ENCODE peak calls at places on chromosomes 13 and 19, in five cellular contexts. L is A549, C is thyroid gland, Y is HepG2, W is heart left ventricle. F is an unnamed sample.

GRCh38 chr19:8517551-8518442 is 3.8 kb upstream of the ZNF414 start:
- DNase-seq in L (no peak), C (no peak), Y (no peak), W (no peak), F (no peak)

GRCh38 chr19:47813304-47813994 is 8.3 kb upstream of the CRX start:
- DNase-seq in L (peak), C (peak), Y (peak), W (peak), F (peak)

GRCh38 chr19:10346509-10346908 is 7.1 kb upstream of the ICAM3 start:
- DNase-seq in L (no peak), C (no peak), Y (peak), W (peak), F (no peak)

GRCh38 chr13:44764334-44764733 is 188.2 kb upstream of the TSC22D1 start:
- DNase-seq in L (no peak), C (no peak), Y (no peak), W (no peak), F (no peak)

GRCh38 chr13:33870046-33870668 is 52.2 kb downstream of the RFC3 start:
- DNase-seq in L (no peak), C (no peak), Y (no peak), W (no peak), F (no peak)

GRCh38 chr13:32639502-32640105 is 53.4 kb downstream of the PDS5B start:
- DNase-seq in L (peak), C (peak), Y (peak), W (peak), F (no peak)

GRCh38 chr19:49423985-49424303 is 703 bp upstream of the PTH2 start:
- DNase-seq in L (no peak), C (no peak), Y (no peak), W (no peak), F (no peak)

GRCh38 chr19:10142701-10143375 is 23.1 kb upstream of the EIF3G start:
- DNase-seq in L (no peak), C (no peak), Y (no peak), W (no peak), F (no peak)

DNA sequence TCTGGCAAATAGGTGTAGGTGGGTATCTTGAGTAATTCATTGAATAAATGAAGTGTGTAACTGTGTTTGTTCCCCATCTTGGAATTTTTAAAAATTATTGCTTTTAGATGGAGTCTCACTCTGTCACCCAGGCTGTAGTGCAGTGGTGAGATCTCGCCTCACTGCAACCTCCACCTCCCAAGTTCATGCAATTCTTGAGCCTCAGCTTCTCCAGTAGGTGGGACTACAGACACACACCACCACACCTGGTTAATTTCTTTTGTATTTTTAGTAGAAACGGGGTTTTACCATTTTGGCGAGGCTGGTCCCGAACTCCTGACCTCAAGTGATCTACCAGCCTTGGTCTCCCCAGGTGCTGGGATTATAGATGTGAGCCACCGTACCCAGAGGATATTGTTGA is 7.9 kb upstream of the CYP2A6 start:
- DNase-seq in L (no peak), C (no peak), Y (no peak), W (no peak), F (no peak)
- TF ChIP-seq CTCF in L (no peak), C (no peak), Y (no peak), W (no peak), F (no peak)

GRCh38 chr19:35331551-35332214 is 2.7 kb downstream of the CD22 start:
- DNase-seq in L (no peak), C (no peak), Y (no peak), W (no peak), F (no peak)

GRCh38 chr19:35327642-35328041 is 1.3 kb upstream of the CD22 start:
- DNase-seq in L (peak), C (no peak), Y (peak), W (no peak), F (no peak)

GRCh38 chr19:35329323-35329722 is 336 bp downstream of the CD22 start:
- DNase-seq in L (no peak), C (no peak), Y (no peak), W (no peak), F (no peak)

GRCh38 chr19:35330475-35330874 is 1.5 kb downstream of the CD22 start:
- DNase-seq in L (no peak), C (no peak), Y (no peak), W (no peak), F (no peak)

GRCh38 chr19:35328851-35329285 is at the start of gene CD22:
- DNase-seq in L (no peak), C (no peak), Y (no peak), W (no peak), F (no peak)
- H3K4me3 ChIP-seq in L (no peak), C (no peak), Y (no peak), W (no peak), F (no peak)

GRCh38 chr19:53870485-53870844 is 2.8 kb downstream of the MYADM start:
- DNase-seq in L (no peak), C (no peak), Y (no peak), W (no peak), F (no peak)
- TF ChIP-seq POLR2A in L (no peak), C (no peak), Y (no peak), W (no peak), F (no peak)

DNA sequence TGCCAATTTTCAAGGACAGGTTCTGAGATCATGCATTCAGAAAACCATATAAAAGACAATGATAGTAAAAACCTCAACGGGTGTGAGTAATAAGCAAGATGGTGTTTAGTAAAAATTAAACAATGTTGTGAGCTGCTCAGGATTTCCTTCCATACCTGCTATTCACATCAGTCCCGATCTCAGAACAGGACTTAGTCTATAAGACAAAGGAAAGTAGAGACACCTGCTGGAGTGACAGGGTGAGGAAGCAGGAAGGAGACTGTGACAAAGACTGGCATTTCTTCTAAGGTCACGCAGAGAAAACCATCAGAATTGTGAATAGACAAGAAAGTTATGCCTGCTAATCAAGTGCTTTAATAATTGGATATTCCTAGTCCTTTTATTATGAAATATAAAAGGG is 648.0 kb downstream of the DACH1 start:
- DNase-seq in L (no peak), C (no peak), Y (peak), W (no peak), F (no peak)
- TF ChIP-seq CTCF in L (no peak), C (no peak), Y (peak), W (no peak), F (no peak)

GRCh38 chr13:49620170-49620621 is 8.1 kb upstream of the ARL11 start:
- DNase-seq in L (no peak), C (no peak), Y (no peak), W (no peak), F (no peak)
- H3K4me3 ChIP-seq in L (no peak), C (no peak), Y (peak), W (peak), F (no peak)

GRCh38 chr19:45251452-45252354 is 632 bp downstream of the MARK4 start:
- DNase-seq in L (no peak), C (peak), Y (no peak), W (no peak), F (no peak)

GRCh38 chr19:45250216-45250831 is 747 bp upstream of the MARK4 start:
- DNase-seq in L (no peak), C (no peak), Y (no peak), W (no peak), F (no peak)

GRCh38 chr19:45253396-45254027 is 2.4 kb downstream of the MARK4 start:
- DNase-seq in L (no peak), C (no peak), Y (no peak), W (no peak), F (no peak)

GRCh38 chr19:45249261-45250033 is 1.6 kb upstream of the MARK4 start:
- DNase-seq in L (no peak), C (no peak), Y (no peak), W (no peak), F (no peak)

DNA sequence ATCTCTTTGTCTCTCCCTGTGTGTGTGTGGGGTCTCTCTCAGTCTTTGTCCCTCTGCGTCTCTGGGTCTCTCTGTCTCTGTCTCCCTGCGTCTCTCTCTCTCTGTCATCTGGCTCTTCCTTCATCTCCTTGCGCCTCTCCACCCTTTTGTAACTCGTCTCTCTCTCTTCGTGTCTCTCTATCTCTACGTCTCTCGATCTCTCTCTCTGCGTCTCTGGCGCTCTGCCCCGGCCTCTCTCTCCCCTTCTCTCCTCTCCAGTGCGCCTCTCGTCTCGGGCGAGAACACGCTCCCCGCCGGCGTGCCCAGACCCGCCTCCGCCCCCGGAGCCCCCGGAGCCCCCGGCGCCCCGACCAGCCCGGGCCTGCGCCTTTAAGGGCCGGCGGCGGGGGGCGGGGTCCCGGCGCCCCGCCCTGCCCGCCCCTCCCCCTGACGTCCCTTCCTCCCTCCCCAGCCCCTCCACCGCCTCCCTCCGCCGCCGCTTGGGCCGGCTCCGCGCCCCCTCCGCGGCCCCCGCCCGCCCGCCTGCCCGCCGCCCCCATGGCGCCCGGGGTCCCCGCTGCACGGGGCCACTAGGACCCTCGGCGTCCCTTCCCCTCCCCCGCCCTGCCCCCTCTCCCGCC is at the start of gene MARK4:
- DNase-seq in L (peak), C (peak), Y (no peak), W (peak), F (peak)
- TF ChIP-seq POLR2A in L (peak), C (no peak), Y (peak), W (no peak), F (no peak)

GRCh38 chr13:98468352-98468751 is 108.6 kb downstream of the STK24 start:
- DNase-seq in L (no peak), C (no peak), Y (no peak), W (no peak), F (no peak)
- TF ChIP-seq CTCF in L (no peak), C (no peak), Y (peak), W (no peak), F (no peak)